ENCODE peak calls at places on chromosomes 12 and 14, in four cellular contexts. One of them, this sample, is unnamed.

GRCh38 chr14:67882973-67883372 is 63.4 kb downstream of the RAD51B start:
- DNase-seq in endothelial cell of umbilical vein: no peak
- DNase-seq in fibroblast of villous mesenchyme: no peak
- DNase-seq in keratinocyte: no peak
- DNase-seq in this sample: no peak

GRCh38 chr14:94111276-94112095 is 950 bp downstream of the IFI27 start:
- DNase-seq in keratinocyte: no peak
- DNase-seq in fibroblast of villous mesenchyme: no peak
- DNase-seq in endothelial cell of umbilical vein: no peak
- DNase-seq in this sample: no peak

GRCh38 chr14:63276492-63277342 is 42.0 kb downstream of the GPHB5 start:
- DNase-seq in endothelial cell of umbilical vein: peak
- DNase-seq in fibroblast of villous mesenchyme: peak
- DNase-seq in keratinocyte: peak
- DNase-seq in this sample: peak

GRCh38 chr14:90061849-90062794 is at the start of gene KCNK13:
- DNase-seq in fibroblast of villous mesenchyme: no peak
- DNase-seq in keratinocyte: no peak
- DNase-seq in endothelial cell of umbilical vein: peak
- DNase-seq in this sample: no peak

GRCh38 chr12:2801044-2801783 is 6.4 kb downstream of the FKBP4 start:
- DNase-seq in fibroblast of villous mesenchyme: no peak
- DNase-seq in endothelial cell of umbilical vein: no peak
- DNase-seq in keratinocyte: no peak
- DNase-seq in this sample: no peak

GRCh38 chr14:95045836-95046430 is 111.4 kb downstream of the DICER1 start:
- DNase-seq in fibroblast of villous mesenchyme: no peak
- DNase-seq in keratinocyte: no peak
- DNase-seq in endothelial cell of umbilical vein: no peak
- DNase-seq in this sample: no peak

GRCh38 chr14:59582161-59582560 is 5.5 kb upstream of the CCDC175 start:
- DNase-seq in fibroblast of villous mesenchyme: no peak
- DNase-seq in keratinocyte: no peak
- DNase-seq in endothelial cell of umbilical vein: no peak
- DNase-seq in this sample: no peak

GRCh38 chr14:54603362-54603761 is 36.4 kb downstream of the SAMD4A start:
- DNase-seq in fibroblast of villous mesenchyme: peak
- DNase-seq in endothelial cell of umbilical vein: peak
- DNase-seq in keratinocyte: no peak
- DNase-seq in this sample: peak

GRCh38 chr14:95226801-95227200 is 69.5 kb upstream of the DICER1 start:
- DNase-seq in endothelial cell of umbilical vein: no peak
- DNase-seq in fibroblast of villous mesenchyme: no peak
- DNase-seq in keratinocyte: no peak
- DNase-seq in this sample: no peak

GRCh38 chr12:124709722-124710656 is 142.6 kb upstream of the NCOR2 start:
- DNase-seq in fibroblast of villous mesenchyme: peak
- DNase-seq in endothelial cell of umbilical vein: no peak
- DNase-seq in keratinocyte: no peak
- DNase-seq in this sample: peak

GRCh38 chr12:118330421-118331018 is 42.2 kb downstream of the TAOK3 start:
- DNase-seq in keratinocyte: no peak
- DNase-seq in fibroblast of villous mesenchyme: peak
- DNase-seq in endothelial cell of umbilical vein: peak
- DNase-seq in this sample: peak

GRCh38 chr12:53481957-53482586 is 17.2 kb downstream of the MAP3K12 start:
- DNase-seq in fibroblast of villous mesenchyme: no peak
- DNase-seq in endothelial cell of umbilical vein: no peak
- DNase-seq in keratinocyte: no peak
- DNase-seq in this sample: no peak

GRCh38 chr14:54395716-54396115 is 1.1 kb upstream of the CDKN3 start:
- DNase-seq in keratinocyte: no peak
- DNase-seq in fibroblast of villous mesenchyme: no peak
- DNase-seq in endothelial cell of umbilical vein: no peak
- DNase-seq in this sample: no peak

GRCh38 chr12:55068416-55069010 is 48.7 kb downstream of the NEUROD4 start:
- DNase-seq in keratinocyte: peak
- DNase-seq in fibroblast of villous mesenchyme: peak
- DNase-seq in endothelial cell of umbilical vein: peak
- DNase-seq in this sample: peak

GRCh38 chr14:49619730-49620129 is 696 bp downstream of the RPL36AL start:
- DNase-seq in endothelial cell of umbilical vein: no peak
- DNase-seq in fibroblast of villous mesenchyme: no peak
- DNase-seq in keratinocyte: no peak
- DNase-seq in this sample: no peak

GRCh38 chr12:53825246-53826081 is 73.7 kb upstream of the CISTR start:
- DNase-seq in endothelial cell of umbilical vein: no peak
- DNase-seq in keratinocyte: no peak
- DNase-seq in fibroblast of villous mesenchyme: peak
- DNase-seq in this sample: peak

GRCh38 chr14:90457191-90457590 is 60.4 kb downstream of the CALM1 start:
- DNase-seq in keratinocyte: no peak
- DNase-seq in endothelial cell of umbilical vein: no peak
- DNase-seq in fibroblast of villous mesenchyme: no peak
- DNase-seq in this sample: no peak

GRCh38 chr12:131784909-131785762 is 43.1 kb upstream of the MMP17 start:
- DNase-seq in endothelial cell of umbilical vein: no peak
- DNase-seq in keratinocyte: no peak
- DNase-seq in fibroblast of villous mesenchyme: no peak
- DNase-seq in this sample: peak

GRCh38 chr14:94485944-94486841 is 10.2 kb upstream of the SERPINA9 start:
- DNase-seq in fibroblast of villous mesenchyme: peak
- DNase-seq in endothelial cell of umbilical vein: peak
- DNase-seq in keratinocyte: no peak
- DNase-seq in this sample: peak

GRCh38 chr12:69897744-69898143 is 72.7 kb downstream of the MYRFL start:
- DNase-seq in fibroblast of villous mesenchyme: peak
- DNase-seq in endothelial cell of umbilical vein: peak
- DNase-seq in keratinocyte: peak
- DNase-seq in this sample: peak

GRCh38 chr12:102356690-102357089 is 123.7 kb downstream of the IGF1 start:
- DNase-seq in keratinocyte: no peak
- DNase-seq in endothelial cell of umbilical vein: no peak
- DNase-seq in fibroblast of villous mesenchyme: no peak
- DNase-seq in this sample: no peak

GRCh38 chr14:67240168-67240932 is 885 bp upstream of the PALS1 start:
- DNase-seq in fibroblast of villous mesenchyme: no peak
- DNase-seq in endothelial cell of umbilical vein: no peak
- DNase-seq in keratinocyte: no peak
- DNase-seq in this sample: peak

GRCh38 chr12:4505381-4505986 is 33.2 kb upstream of the RAD51AP1 start:
- DNase-seq in fibroblast of villous mesenchyme: peak
- DNase-seq in endothelial cell of umbilical vein: no peak
- DNase-seq in keratinocyte: no peak
- DNase-seq in this sample: peak

GRCh38 chr14:71328183-71328582 is 420.9 kb downstream of the PCNX1 start:
- DNase-seq in endothelial cell of umbilical vein: no peak
- DNase-seq in keratinocyte: no peak
- DNase-seq in fibroblast of villous mesenchyme: no peak
- DNase-seq in this sample: no peak

GRCh38 chr12:69167648-69168165 is 71.7 kb upstream of the CPSF6 start:
- DNase-seq in keratinocyte: no peak
- DNase-seq in endothelial cell of umbilical vein: no peak
- DNase-seq in fibroblast of villous mesenchyme: no peak
- DNase-seq in this sample: no peak

GRCh38 chr12:101653503-101653902 is 43.9 kb upstream of the CHPT1 start:
- DNase-seq in fibroblast of villous mesenchyme: no peak
- DNase-seq in endothelial cell of umbilical vein: no peak
- DNase-seq in keratinocyte: no peak
- DNase-seq in this sample: no peak

GRCh38 chr12:81998761-81999378 is 239.7 kb upstream of the PPFIA2 start:
- DNase-seq in keratinocyte: peak
- DNase-seq in endothelial cell of umbilical vein: no peak
- DNase-seq in fibroblast of villous mesenchyme: peak
- DNase-seq in this sample: peak

GRCh38 chr12:131134523-131135310 is 181.0 kb downstream of the ADGRD1 start:
- DNase-seq in endothelial cell of umbilical vein: no peak
- DNase-seq in keratinocyte: no peak
- DNase-seq in fibroblast of villous mesenchyme: no peak
- DNase-seq in this sample: no peak

GRCh38 chr14:64706119-64706465 is 1.9 kb downstream of the PLEKHG3 start:
- DNase-seq in endothelial cell of umbilical vein: no peak
- DNase-seq in fibroblast of villous mesenchyme: no peak
- DNase-seq in keratinocyte: no peak
- DNase-seq in this sample: no peak

GRCh38 chr14:73462078-73462715 is 3.9 kb upstream of the NUMB start:
- DNase-seq in keratinocyte: no peak
- DNase-seq in fibroblast of villous mesenchyme: peak
- DNase-seq in endothelial cell of umbilical vein: peak
- DNase-seq in this sample: peak

GRCh38 chr14:73463411-73463810 is 5.1 kb upstream of the NUMB start:
- DNase-seq in endothelial cell of umbilical vein: peak
- DNase-seq in fibroblast of villous mesenchyme: peak
- DNase-seq in keratinocyte: peak
- DNase-seq in this sample: peak

GRCh38 chr14:73461478-73462077 is 3.2 kb upstream of the NUMB start:
- DNase-seq in endothelial cell of umbilical vein: peak
- DNase-seq in fibroblast of villous mesenchyme: no peak
- DNase-seq in keratinocyte: no peak
- DNase-seq in this sample: no peak

GRCh38 chr14:73460691-73461127 is 2.4 kb upstream of the NUMB start:
- DNase-seq in fibroblast of villous mesenchyme: peak
- DNase-seq in keratinocyte: no peak
- DNase-seq in endothelial cell of umbilical vein: peak
- DNase-seq in this sample: peak

DNA sequence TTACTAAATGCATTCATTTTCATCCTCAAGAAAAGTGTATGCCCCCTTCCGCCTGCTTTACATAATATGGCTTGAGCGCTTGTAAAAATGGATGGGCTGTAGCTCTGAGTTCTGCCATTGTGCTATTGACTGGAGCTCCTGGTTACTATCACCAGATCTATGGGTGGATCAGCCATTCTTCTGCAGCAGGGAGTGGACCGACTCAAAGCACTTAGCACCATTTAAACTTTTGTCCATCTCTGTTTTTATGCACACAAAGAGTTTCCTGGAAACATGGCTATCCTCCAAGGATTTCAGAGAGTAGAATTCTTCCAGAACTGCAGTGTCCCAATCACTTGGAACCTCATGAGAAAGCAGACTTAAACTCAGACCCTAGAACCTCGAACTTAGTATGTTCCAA is 4.5 kb upstream of the NUMB start:
- DNase-seq in keratinocyte: no peak
- DNase-seq in endothelial cell of umbilical vein: peak
- DNase-seq in fibroblast of villous mesenchyme: peak
- DNase-seq in this sample: peak
- H3K4me3 ChIP-seq in keratinocyte: no peak
- H3K4me3 ChIP-seq in endothelial cell of umbilical vein: no peak
- H3K4me3 ChIP-seq in fibroblast of villous mesenchyme: peak
- H3K4me3 ChIP-seq in this sample: no peak

GRCh38 chr12:121626853-121627623 is 708 bp downstream of the ORAI1 start:
- DNase-seq in keratinocyte: no peak
- DNase-seq in fibroblast of villous mesenchyme: peak
- DNase-seq in endothelial cell of umbilical vein: peak
- DNase-seq in this sample: peak
- TF ChIP-seq CTCF in keratinocyte: peak
- TF ChIP-seq CTCF in fibroblast of villous mesenchyme: peak
- TF ChIP-seq CTCF in endothelial cell of umbilical vein: no peak
- TF ChIP-seq CTCF in this sample: peak

GRCh38 chr14:92534863-92535654 is 21.5 kb downstream of the RIN3 start:
- DNase-seq in fibroblast of villous mesenchyme: no peak
- DNase-seq in keratinocyte: no peak
- DNase-seq in endothelial cell of umbilical vein: no peak
- DNase-seq in this sample: peak
- H3K4me3 ChIP-seq in fibroblast of villous mesenchyme: no peak
- H3K4me3 ChIP-seq in keratinocyte: no peak
- H3K4me3 ChIP-seq in endothelial cell of umbilical vein: no peak
- H3K4me3 ChIP-seq in this sample: no peak

GRCh38 chr14:36524874-36525745 is 5.1 kb upstream of the NKX2-1 start:
- DNase-seq in keratinocyte: peak
- DNase-seq in endothelial cell of umbilical vein: no peak
- DNase-seq in fibroblast of villous mesenchyme: peak
- DNase-seq in this sample: no peak

GRCh38 chr14:36525746-36526099 is 5.7 kb upstream of the NKX2-1 start:
- DNase-seq in endothelial cell of umbilical vein: no peak
- DNase-seq in fibroblast of villous mesenchyme: no peak
- DNase-seq in keratinocyte: no peak
- DNase-seq in this sample: no peak

GRCh38 chr14:36522972-36523685 is 3.1 kb upstream of the NKX2-1 start:
- DNase-seq in keratinocyte: no peak
- DNase-seq in fibroblast of villous mesenchyme: no peak
- DNase-seq in endothelial cell of umbilical vein: no peak
- DNase-seq in this sample: no peak

GRCh38 chr14:36522347-36522971 is 2.4 kb upstream of the NKX2-1 start:
- DNase-seq in endothelial cell of umbilical vein: no peak
- DNase-seq in fibroblast of villous mesenchyme: no peak
- DNase-seq in keratinocyte: no peak
- DNase-seq in this sample: no peak

GRCh38 chr14:36524220-36524837 is 4.3 kb upstream of the NKX2-1 start:
- DNase-seq in endothelial cell of umbilical vein: no peak
- DNase-seq in fibroblast of villous mesenchyme: no peak
- DNase-seq in keratinocyte: no peak
- DNase-seq in this sample: no peak
- TF ChIP-seq CTCF in endothelial cell of umbilical vein: peak
- TF ChIP-seq CTCF in fibroblast of villous mesenchyme: no peak
- TF ChIP-seq CTCF in keratinocyte: peak
- TF ChIP-seq CTCF in this sample: no peak